ENCODE peak calls at places on chromosomes 16 and 17, in nine cellular contexts. F, C, V, I, W, Z, T, H and Y are unnamed samples.

GRCh38 chr16:19858654-19859018 is 26.0 kb downstream of the GPRC5B start:
- DNase-seq in F (no peak), Z (no peak), C (no peak), V (no peak), I (no peak), T (no peak), H (no peak), W (no peak), Y (no peak)

GRCh38 chr16:7013990-7014389 is 318.7 kb upstream of the RBFOX1 start:
- DNase-seq in Z (no peak), V (peak; percentile 7), F (no peak), W (peak; percentile 18), T (no peak), I (peak; percentile 1), C (no peak), H (no peak), Y (peak; percentile 9)

GRCh38 chr16:11025120-11025531 is 80.8 kb downstream of the CLEC16A start:
- DNase-seq in I (no peak), V (no peak), W (no peak), T (no peak), C (no peak), F (no peak), Z (no peak), H (no peak), Y (no peak)

GRCh38 chr17:69561462-69561861 is 147.0 kb downstream of the MAP2K6 start:
- DNase-seq in C (peak; percentile 5), I (no peak), Z (no peak), W (peak; percentile 28), T (no peak), V (no peak), F (no peak), H (no peak), Y (no peak)

GRCh38 chr17:65092262-65092661 is 35.7 kb upstream of the GNA13 start:
- DNase-seq in I (peak; percentile 28), Z (no peak), C (peak; percentile 55), T (no peak), W (peak; percentile 54), F (no peak), V (no peak), H (no peak), Y (peak; percentile 49)

GRCh38 chr16:78571880-78572279 is 472.4 kb downstream of the WWOX start:
- DNase-seq in V (no peak), I (peak; percentile 21), H (no peak), C (no peak), Z (no peak), F (no peak), T (no peak), W (no peak), Y (no peak)

GRCh38 chr16:74026373-74027281 is 270.0 kb upstream of the PSMD7 start:
- DNase-seq in H (no peak), V (no peak), F (no peak), I (no peak), Z (no peak), C (no peak), W (no peak), T (no peak), Y (no peak)

GRCh38 chr16:81397058-81397878 is 47.3 kb upstream of the CMIP start:
- DNase-seq in C (no peak), T (no peak), H (no peak), Z (no peak), W (no peak), I (no peak), V (no peak), F (no peak), Y (no peak)

GRCh38 chr16:54842743-54843423 is 87.8 kb upstream of the IRX5 start:
- DNase-seq in Z (no peak), V (no peak), W (no peak), H (no peak), F (no peak), C (no peak), T (no peak), I (no peak), Y (no peak)

GRCh38 chr16:84228321-84228838 is 11.4 kb downstream of the KCNG4 start:
- DNase-seq in H (peak; percentile 35), W (peak; percentile 92), T (peak; percentile 86), F (peak; percentile 73), C (peak; percentile 13), Z (no peak), V (peak; percentile 91), I (peak; percentile 94), Y (peak; percentile 89)

GRCh38 chr16:57590654-57591085 is 37.8 kb upstream of the ADGRG1 start:
- DNase-seq in Z (no peak), F (peak; percentile 11), H (no peak), C (peak; percentile 92), W (peak; percentile 86), T (no peak), V (peak; percentile 83), I (peak; percentile 76), Y (peak; percentile 56)

GRCh38 chr17:6596076-6596475 is 39.7 kb upstream of the PITPNM3 start:
- DNase-seq in T (no peak), Z (no peak), V (no peak), C (no peak), I (no peak), H (no peak), F (no peak), W (no peak), Y (no peak)

GRCh38 chr17:34248807-34249496 is 6.1 kb upstream of the CCL2 start:
- DNase-seq in T (no peak), C (no peak), H (no peak), I (no peak), F (no peak), W (no peak), Z (no peak), V (no peak), Y (no peak)

GRCh38 chr17:35082073-35082657 is 18.7 kb upstream of the RFFL start:
- DNase-seq in I (peak; percentile 74), H (no peak), T (no peak), C (peak; percentile 92), V (peak; percentile 70), Z (no peak), W (peak; percentile 86), F (no peak), Y (peak; percentile 78)

GRCh38 chr16:21618261-21618660 is 18.9 kb downstream of the METTL9 start:
- DNase-seq in I (no peak), Z (no peak), V (no peak), F (no peak), C (no peak), W (no peak), T (no peak), H (no peak), Y (no peak)

GRCh38 chr17:70995997-70996396 is 826.7 kb downstream of the KCNJ2 start:
- DNase-seq in H (no peak), V (no peak), I (no peak), F (no peak), T (no peak), Z (no peak), C (no peak), W (no peak), Y (no peak)

GRCh38 chr17:77233635-77234334 is 93.0 kb downstream of the SEC14L1 start:
- DNase-seq in H (no peak), V (peak; percentile 88), T (no peak), W (peak; percentile 97), F (no peak), I (peak; percentile 87), Z (no peak), C (peak; percentile 81), Y (peak; percentile 72)

GRCh38 chr16:83068686-83069085 is 441.9 kb downstream of the CDH13 start:
- DNase-seq in Z (no peak), I (peak; percentile 74), W (peak; percentile 68), T (no peak), C (no peak), H (no peak), V (peak; percentile 78), F (no peak), Y (peak; percentile 7)

GRCh38 chr17:29175349-29175748 is 4.8 kb downstream of the MYO18A start:
- DNase-seq in C (no peak), I (no peak), Z (no peak), W (no peak), V (no peak), H (no peak), T (no peak), F (no peak), Y (no peak)

GRCh38 chr16:79838860-79839259 is 238.3 kb upstream of the MAF start:
- DNase-seq in C (no peak), T (no peak), V (no peak), H (no peak), I (peak; percentile 31), F (no peak), Z (no peak), W (no peak), Y (no peak)

GRCh38 chr17:68352041-68352440 is 60.7 kb downstream of the ARSG start:
- DNase-seq in T (no peak), F (no peak), V (no peak), W (peak; percentile 15), H (no peak), Z (no peak), C (no peak), I (no peak), Y (no peak)

GRCh38 chr16:87199901-87200300 is 117.3 kb downstream of the C16orf95 start:
- DNase-seq in W (no peak), Z (no peak), C (no peak), I (no peak), T (no peak), H (no peak), V (no peak), F (no peak), Y (no peak)

GRCh38 chr16:47323241-47323640 is 137.6 kb downstream of the ITFG1 start:
- DNase-seq in F (no peak), I (no peak), W (no peak), C (no peak), T (no peak), H (no peak), V (no peak), Z (no peak), Y (no peak)

GRCh38 chr16:2519711-2520080 is 475 bp upstream of the AMDHD2 start:
- DNase-seq in T (peak; percentile 31), W (no peak), C (no peak), I (no peak), Z (no peak), V (no peak), F (no peak), H (no peak), Y (no peak)
- H3K4me3 ChIP-seq in T (peak overlapping the region; percentile 67), W (peak overlapping the region; percentile 24), C (no peak overlapping the region), I (peak overlapping the region; percentile 63), Z (peak overlapping the region; percentile 85), V (peak overlapping the region; percentile 37), F (no peak overlapping the region), H (no peak overlapping the region), Y (no peak overlapping the region)

GRCh38 chr17:79844869-79845600 is 5.8 kb upstream of the CBX4 start:
- DNase-seq in C (no peak), F (peak; percentile 63), I (peak; percentile 49), T (no peak), V (no peak), H (peak; percentile 80), W (peak; percentile 21), Z (peak; percentile 76), Y (no peak)
- TF ChIP-seq CTCF in C (peak; percentile 80), F (peak; percentile 80), I (peak; percentile 61), T (peak; percentile 62), V (peak; percentile 43), H (peak; percentile 67), W (peak; percentile 55), Z (peak; percentile 1), Y (peak; percentile 57)

GRCh38 chr17:47316316-47316715 is 7.4 kb upstream of the EFCAB13 start:
- DNase-seq in F (no peak), C (peak; percentile 62), V (peak; percentile 54), H (no peak), W (peak; percentile 84), Z (no peak), T (no peak), I (no peak), Y (peak; percentile 68)
- H3K4me3 ChIP-seq in F (no peak overlapping the region), C (no peak overlapping the region), V (no peak overlapping the region), H (no peak overlapping the region), W (no peak overlapping the region), Z (no peak overlapping the region), T (no peak overlapping the region), I (no peak overlapping the region), Y (no peak overlapping the region)

GRCh38 chr16:13463619-13464018 is 456.3 kb upstream of the ERCC4 start:
- DNase-seq in F (no peak), T (no peak), W (no peak), Z (no peak), C (no peak), H (no peak), I (no peak), V (no peak), Y (no peak)
- TF ChIP-seq CTCF in F (no peak), T (no peak), W (no peak), Z (no peak), C (no peak), H (no peak), I (no peak), V (no peak), Y (no peak)